ENCODE peak calls at places on chromosomes 12 and 14, in ten cellular contexts. J, T, F, X, B, U, A, S, P and Y are unnamed samples.

GRCh38 chr12:21962236-21962635 is 21.0 kb upstream of the ABCC9 start:
- DNase-seq in J (no peak), T (no peak), F (peak; percentile 12), X (no peak), B (no peak), U (no peak), A (no peak), S (peak; percentile 14), P (peak; percentile 65), Y (peak; percentile 61)

GRCh38 chr12:6777386-6777785 is 5.1 kb downstream of the LAG3 start:
- DNase-seq in J (no peak), T (no peak), F (no peak), X (no peak), B (no peak), U (no peak), A (no peak), S (no peak), P (no peak), Y (no peak)

GRCh38 chr12:65941388-65941787 is 117.1 kb downstream of the HMGA2 start:
- DNase-seq in J (no peak), T (no peak), F (peak; percentile 98), X (no peak), B (peak; percentile 83), U (peak; percentile 82), A (no peak), S (peak; percentile 84), P (peak; percentile 52), Y (peak; percentile 88)

GRCh38 chr14:99133563-99134332 is 138.2 kb downstream of the BCL11B start:
- DNase-seq in J (no peak), T (no peak), F (no peak), X (no peak), B (no peak), U (no peak), A (no peak), S (no peak), P (no peak), Y (no peak)

GRCh38 chr12:28569698-28570411 is 379.6 kb downstream of the CCDC91 start:
- DNase-seq in J (no peak), T (no peak), F (peak; percentile 76), X (no peak), B (peak; percentile 71), U (peak; percentile 93), A (no peak), S (peak; percentile 72), P (peak; percentile 50), Y (peak; percentile 41)

GRCh38 chr14:88233915-88234314 is 89.2 kb downstream of the KCNK10 start:
- DNase-seq in J (peak; percentile 29), T (no peak), F (no peak), X (no peak), B (no peak), U (no peak), A (no peak), S (no peak), P (no peak), Y (no peak)

GRCh38 chr12:98002887-98003493 is 512.4 kb upstream of the TMPO start:
- DNase-seq in J (peak; percentile 87), T (no peak), F (peak; percentile 27), X (no peak), B (peak; percentile 4), U (peak; percentile 54), A (peak; percentile 2), S (peak; percentile 77), P (peak; percentile 48), Y (no peak)

GRCh38 chr14:24252289-24253124 is 10.1 kb upstream of the TINF2 start:
- DNase-seq in J (no peak), T (no peak), F (no peak), X (no peak), B (no peak), U (no peak), A (no peak), S (no peak), P (no peak), Y (no peak)

GRCh38 chr14:58826845-58827686 is 189.3 kb downstream of the DACT1 start:
- DNase-seq in J (no peak), T (no peak), F (no peak), X (no peak), B (no peak), U (no peak), A (no peak), S (peak; percentile 61), P (no peak), Y (no peak)

GRCh38 chr12:131637986-131638385 is 72.9 kb upstream of the SFSWAP start:
- DNase-seq in J (no peak), T (no peak), F (no peak), X (no peak), B (no peak), U (no peak), A (no peak), S (no peak), P (no peak), Y (no peak)

GRCh38 chr14:85527006-85527405 is 2.9 kb upstream of the FLRT2 start:
- DNase-seq in J (no peak), T (no peak), F (no peak), X (no peak), B (no peak), U (peak; percentile 50), A (no peak), S (peak; percentile 15), P (peak; percentile 14), Y (peak; percentile 50)

GRCh38 chr12:69688496-69689427 is 10.3 kb downstream of the BEST3 start:
- DNase-seq in J (no peak), T (no peak), F (peak; percentile 86), X (peak; percentile 22), B (peak; percentile 57), U (peak; percentile 92), A (peak; percentile 44), S (peak; percentile 97), P (peak; percentile 91), Y (peak; percentile 93)

GRCh38 chr14:103223818-103224352 is 100.6 kb downstream of the TNFAIP2 start:
- DNase-seq in J (no peak), T (no peak), F (no peak), X (no peak), B (no peak), U (no peak), A (no peak), S (no peak), P (no peak), Y (no peak)

GRCh38 chr12:95607642-95608041 is 56.4 kb upstream of the USP44 start:
- DNase-seq in J (no peak), T (no peak), F (no peak), X (no peak), B (no peak), U (no peak), A (no peak), S (no peak), P (no peak), Y (no peak)

GRCh38 chr12:69933115-69933552 is 108.1 kb downstream of the MYRFL start:
- DNase-seq in J (no peak), T (no peak), F (no peak), X (no peak), B (no peak), U (no peak), A (no peak), S (no peak), P (no peak), Y (no peak)

GRCh38 chr12:51837286-51837685 is 11.2 kb downstream of the FIGNL2 start:
- DNase-seq in J (no peak), T (no peak), F (no peak), X (no peak), B (no peak), U (no peak), A (no peak), S (no peak), P (no peak), Y (no peak)

GRCh38 chr12:6285063-6285477 is 25.4 kb upstream of the PLEKHG6 start:
- DNase-seq in J (peak; percentile 74), T (peak; percentile 51), F (peak; percentile 60), X (no peak), B (peak; percentile 68), U (peak; percentile 77), A (peak; percentile 54), S (peak; percentile 72), P (peak; percentile 48), Y (peak; percentile 54)

GRCh38 chr12:93361159-93361919 is 16.4 kb upstream of the NUDT4 start:
- DNase-seq in J (no peak), T (no peak), F (peak; percentile 5), X (no peak), B (no peak), U (peak; percentile 20), A (no peak), S (no peak), P (peak; percentile 56), Y (peak; percentile 11)

GRCh38 chr14:76985021-76985420 is 43.5 kb downstream of the IRF2BPL start:
- DNase-seq in J (no peak), T (no peak), F (no peak), X (no peak), B (no peak), U (no peak), A (no peak), S (no peak), P (no peak), Y (peak; percentile 30)

GRCh38 chr12:120369476-120370342 is 745 bp upstream of the MSI1 start:
- DNase-seq in J (no peak), T (no peak), F (no peak), X (no peak), B (no peak), U (no peak), A (no peak), S (no peak), P (no peak), Y (no peak)

GRCh38 chr12:991350-992278 is 591 bp downstream of the ERC1 start:
- DNase-seq in J (peak; percentile 72), T (no peak), F (peak; percentile 62), X (no peak), B (no peak), U (peak; percentile 17), A (no peak), S (peak; percentile 17), P (peak; percentile 28), Y (no peak)

GRCh38 chr12:89414851-89415250 is 62.5 kb upstream of the DUSP6 start:
- DNase-seq in J (no peak), T (no peak), F (no peak), X (no peak), B (no peak), U (no peak), A (no peak), S (peak; percentile 24), P (peak; percentile 3), Y (no peak)

GRCh38 chr14:103138483-103139370 is 15.5 kb downstream of the TNFAIP2 start:
- DNase-seq in J (no peak), T (no peak), F (no peak), X (no peak), B (no peak), U (no peak), A (no peak), S (no peak), P (no peak), Y (no peak)

GRCh38 chr14:52949711-52950409 is 990 bp downstream of the FERMT2 start:
- DNase-seq in J (no peak), T (no peak), F (peak; percentile 36), X (no peak), B (no peak), U (peak; percentile 29), A (no peak), S (peak; percentile 68), P (peak; percentile 68), Y (peak; percentile 18)

GRCh38 chr12:93191956-93192355 is 185.8 kb upstream of the NUDT4 start:
- DNase-seq in J (no peak), T (no peak), F (no peak), X (no peak), B (no peak), U (no peak), A (peak; percentile 50), S (no peak), P (no peak), Y (no peak)

GRCh38 chr14:67580336-67581230 is 19.5 kb downstream of the PIGH start:
- DNase-seq in J (no peak), T (no peak), F (no peak), X (no peak), B (no peak), U (no peak), A (no peak), S (no peak), P (no peak), Y (no peak)

GRCh38 chr12:97324471-97324870 is 138.1 kb upstream of the RMST start:
- DNase-seq in J (no peak), T (no peak), F (no peak), X (no peak), B (no peak), U (no peak), A (no peak), S (no peak), P (no peak), Y (no peak)

GRCh38 chr14:68345738-68346137 is 447.1 kb downstream of the ZFP36L1 start:
- DNase-seq in J (no peak), T (no peak), F (no peak), X (no peak), B (no peak), U (no peak), A (no peak), S (no peak), P (no peak), Y (no peak)